ENCODE peak calls at places on chromosomes 1 and 21, in six cellular contexts. A is psoas muscle, F is GM23338, T is upper lobe of right lung, J is fibroblast of lung, P is heart left ventricle. N is an unnamed sample.

GRCh38 chr21:25461730-25462129 is 145.6 kb downstream of the MRPL39 start:
- DNase-seq in A (no peak), F (no peak), T (no peak), J (no peak), P (no peak), N (peak)

GRCh38 chr1:93629101-93630059 is 52.3 kb downstream of the BCAR3 start:
- DNase-seq in A (no peak), F (peak), T (no peak), J (peak), P (no peak), N (no peak)

GRCh38 chr1:65065535-65066378 is 82.2 kb upstream of the AK4 start:
- DNase-seq in A (peak), F (peak), T (peak), J (no peak), P (peak), N (no peak)

GRCh38 chr1:27366411-27367159 is at the start of gene MAP3K6:
- DNase-seq in A (peak), F (peak), T (peak), J (peak), P (peak), N (peak)

GRCh38 chr1:68196676-68197075 is 35.6 kb downstream of the WLS start:
- DNase-seq in A (no peak), F (no peak), T (no peak), J (peak), P (no peak), N (no peak)

GRCh38 chr1:84960371-84960770 is 36.5 kb downstream of the MCOLN2 start:
- DNase-seq in A (no peak), F (no peak), T (no peak), J (peak), P (no peak), N (peak)

GRCh38 chr21:26933448-26933847 is 33.4 kb downstream of the ADAMTS5 start:
- DNase-seq in A (no peak), F (no peak), T (no peak), J (no peak), P (no peak), N (peak)

GRCh38 chr1:183783342-183783741 is 21.6 kb upstream of the RGL1 start:
- DNase-seq in A (no peak), F (no peak), T (no peak), J (peak), P (no peak), N (peak)

GRCh38 chr1:90534116-90534515 is 183.0 kb downstream of the BARHL2 start:
- DNase-seq in A (no peak), F (no peak), T (no peak), J (no peak), P (no peak), N (no peak)

GRCh38 chr1:6648556-6648955 is 23.9 kb downstream of the THAP3 start:
- DNase-seq in A (no peak), F (no peak), T (no peak), J (no peak), P (no peak), N (no peak)

GRCh38 chr1:226400519-226401406 is 7.1 kb downstream of the PARP1 start:
- DNase-seq in A (no peak), F (no peak), T (no peak), J (no peak), P (peak), N (no peak)

GRCh38 chr1:17060129-17060868 is 6.5 kb upstream of the SDHB start:
- DNase-seq in A (no peak), F (peak), T (no peak), J (no peak), P (no peak), N (no peak)

GRCh38 chr1:198467342-198467741 is 73.1 kb downstream of the ATP6V1G3 start:
- DNase-seq in A (no peak), F (no peak), T (no peak), J (no peak), P (no peak), N (no peak)

GRCh38 chr1:170078610-170079189 is 4.2 kb upstream of the KIFAP3 start:
- DNase-seq in A (no peak), F (no peak), T (no peak), J (no peak), P (no peak), N (no peak)

GRCh38 chr1:86787626-86788025 is 83.2 kb downstream of the SH3GLB1 start:
- DNase-seq in A (no peak), F (no peak), T (no peak), J (no peak), P (no peak), N (no peak)

GRCh38 chr21:42858957-42859890 is 20.1 kb downstream of the WDR4 start:
- DNase-seq in A (no peak), F (no peak), T (no peak), J (no peak), P (no peak), N (no peak)

GRCh38 chr1:186231861-186232436 is 143.1 kb downstream of the TPR start:
- DNase-seq in A (no peak), F (no peak), T (no peak), J (no peak), P (no peak), N (no peak)

GRCh38 chr21:28944296-28944695 is 48.4 kb downstream of the LTN1 start:
- DNase-seq in A (no peak), F (no peak), T (no peak), J (no peak), P (no peak), N (no peak)

GRCh38 chr21:43299441-43300277 is 127.3 kb downstream of the SIK1 start:
- DNase-seq in A (peak), F (no peak), T (peak), J (no peak), P (peak), N (no peak)

GRCh38 chr1:15849775-15850449 is 2.4 kb downstream of the SPEN start:
- DNase-seq in A (no peak), F (peak), T (no peak), J (peak), P (peak), N (peak)

GRCh38 chr1:15848929-15849774 is 1.6 kb downstream of the SPEN start:
- DNase-seq in A (peak), F (peak), T (peak), J (peak), P (peak), N (peak)

GRCh38 chr1:15848143-15848928 is 829 bp downstream of the SPEN start:
- DNase-seq in A (peak), F (peak), T (peak), J (no peak), P (peak), N (no peak)

GRCh38 chr1:15847893-15848142 is 311 bp downstream of the SPEN start:
- DNase-seq in A (no peak), F (no peak), T (no peak), J (no peak), P (no peak), N (no peak)

GRCh38 chr1:15847100-15847892 is at the start of gene SPEN:
- DNase-seq in A (peak), F (peak), T (peak), J (peak), P (peak), N (peak)
- TF ChIP-seq CTCF in A (no peak), F (no peak), T (no peak), J (no peak), P (peak), N (no peak)

GRCh38 chr1:10823000-10823401 is 26.6 kb upstream of the CASZ1 start:
- DNase-seq in A (peak), F (no peak), T (no peak), J (peak), P (peak), N (no peak)
- H3K4me3 ChIP-seq in A (no peak), F (no peak), T (no peak), J (no peak), P (no peak), N (no peak)

GRCh38 chr1:18970762-18971161 is 14.3 kb upstream of the IFFO2 start:
- DNase-seq in A (no peak), F (no peak), T (no peak), J (no peak), P (no peak), N (no peak)

GRCh38 chr1:18973446-18973955 is 17.0 kb upstream of the IFFO2 start:
- DNase-seq in A (no peak), F (no peak), T (no peak), J (no peak), P (no peak), N (no peak)

GRCh38 chr1:18972991-18973390 is 16.5 kb upstream of the IFFO2 start:
- DNase-seq in A (no peak), F (no peak), T (no peak), J (no peak), P (no peak), N (no peak)

GRCh38 chr1:18974005-18974404 is 17.5 kb upstream of the IFFO2 start:
- DNase-seq in A (no peak), F (no peak), T (no peak), J (no peak), P (no peak), N (no peak)

DNA sequence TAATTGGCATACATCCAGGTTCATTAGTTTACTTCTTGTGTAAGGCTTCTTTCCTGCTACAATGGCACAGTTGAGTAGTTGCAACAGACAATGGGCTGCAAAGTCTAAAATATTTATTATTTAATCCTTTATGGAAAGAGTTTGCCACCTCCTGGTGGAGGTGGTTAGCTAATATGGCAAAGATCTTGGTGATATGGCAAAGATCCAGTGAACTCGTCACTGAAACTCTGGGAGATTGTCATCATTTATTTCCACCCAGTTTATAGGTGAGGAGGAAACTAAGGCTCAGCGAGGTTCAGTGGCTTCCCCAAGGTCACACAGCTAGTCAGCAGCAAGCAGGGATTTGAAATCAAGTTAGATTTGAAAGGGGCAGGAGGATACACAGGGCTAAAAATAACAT is 16.1 kb upstream of the IFFO2 start:
- DNase-seq in A (no peak), F (no peak), T (no peak), J (peak), P (no peak), N (no peak)
- TF ChIP-seq CTCF in A (peak), F (peak), T (peak), J (peak), P (peak), N (peak)

DNA sequence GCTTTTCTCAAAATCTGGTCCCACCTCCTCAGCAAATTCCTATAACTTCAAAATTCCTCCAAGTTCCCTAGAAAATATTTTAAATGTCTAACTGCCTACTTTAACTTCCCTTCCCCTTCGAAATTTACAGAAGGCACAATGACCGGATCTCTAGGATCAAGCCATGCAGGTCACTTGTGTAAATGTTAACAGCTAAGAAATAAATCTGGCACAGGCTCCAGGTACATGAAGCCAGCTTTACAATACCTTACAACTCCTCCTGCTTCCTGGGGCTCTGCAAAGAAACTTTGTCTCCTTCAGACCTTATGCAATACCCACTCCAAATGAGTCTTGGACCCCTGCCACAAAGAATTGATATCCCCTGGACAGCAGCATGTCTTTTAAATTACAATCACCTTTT is 1164.2 kb downstream of the BRINP3 start:
- DNase-seq in A (no peak), F (peak), T (no peak), J (no peak), P (no peak), N (no peak)
- H3K4me3 ChIP-seq in A (no peak), F (no peak), T (no peak), J (no peak), P (no peak), N (no peak)

DNA sequence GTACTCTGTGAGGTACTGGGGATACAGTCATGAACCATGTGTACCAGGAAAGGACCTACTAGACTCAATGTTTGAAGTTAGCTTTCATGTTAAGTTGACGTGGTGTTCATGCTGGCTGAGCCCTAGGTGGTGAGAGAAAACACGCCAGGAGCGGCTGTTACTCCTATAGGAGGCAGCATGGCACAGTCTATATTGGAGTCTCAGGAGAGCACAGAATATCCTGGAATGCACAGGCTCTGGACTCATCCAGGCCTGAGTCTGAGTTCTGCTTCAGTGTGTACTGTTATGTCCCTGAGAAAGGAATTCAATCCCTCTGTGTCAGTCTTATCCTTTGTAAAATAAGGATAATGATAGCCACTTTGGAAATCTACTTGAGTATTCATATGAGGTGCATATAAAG is 41.2 kb downstream of the DPT start:
- DNase-seq in A (no peak), F (peak), T (no peak), J (no peak), P (no peak), N (no peak)
- TF ChIP-seq CTCF in A (no peak), F (peak), T (no peak), J (no peak), P (no peak), N (no peak)

GRCh38 chr1:107501081-107501605 is 360.3 kb downstream of the NTNG1 start:
- DNase-seq in A (no peak), F (peak), T (no peak), J (no peak), P (no peak), N (no peak)
- H3K4me3 ChIP-seq in A (no peak), F (no peak), T (no peak), J (no peak), P (no peak), N (no peak)

GRCh38 chr1:179776831-179777230 is 33.7 kb downstream of the FAM163A start:
- DNase-seq in A (no peak), F (no peak), T (no peak), J (no peak), P (no peak), N (no peak)

GRCh38 chr1:179775009-179775408 is 31.9 kb downstream of the FAM163A start:
- DNase-seq in A (no peak), F (no peak), T (no peak), J (no peak), P (no peak), N (no peak)

GRCh38 chr1:179773264-179773663 is 30.2 kb downstream of the FAM163A start:
- DNase-seq in A (no peak), F (no peak), T (no peak), J (no peak), P (no peak), N (no peak)

GRCh38 chr1:179771509-179771908 is 28.4 kb downstream of the FAM163A start:
- DNase-seq in A (no peak), F (no peak), T (no peak), J (no peak), P (no peak), N (no peak)

GRCh38 chr1:179774033-179774432 is 30.9 kb downstream of the FAM163A start:
- DNase-seq in A (no peak), F (no peak), T (no peak), J (no peak), P (no peak), N (no peak)
- TF ChIP-seq CTCF in A (no peak), F (no peak), T (no peak), J (no peak), P (no peak), N (no peak)

DNA sequence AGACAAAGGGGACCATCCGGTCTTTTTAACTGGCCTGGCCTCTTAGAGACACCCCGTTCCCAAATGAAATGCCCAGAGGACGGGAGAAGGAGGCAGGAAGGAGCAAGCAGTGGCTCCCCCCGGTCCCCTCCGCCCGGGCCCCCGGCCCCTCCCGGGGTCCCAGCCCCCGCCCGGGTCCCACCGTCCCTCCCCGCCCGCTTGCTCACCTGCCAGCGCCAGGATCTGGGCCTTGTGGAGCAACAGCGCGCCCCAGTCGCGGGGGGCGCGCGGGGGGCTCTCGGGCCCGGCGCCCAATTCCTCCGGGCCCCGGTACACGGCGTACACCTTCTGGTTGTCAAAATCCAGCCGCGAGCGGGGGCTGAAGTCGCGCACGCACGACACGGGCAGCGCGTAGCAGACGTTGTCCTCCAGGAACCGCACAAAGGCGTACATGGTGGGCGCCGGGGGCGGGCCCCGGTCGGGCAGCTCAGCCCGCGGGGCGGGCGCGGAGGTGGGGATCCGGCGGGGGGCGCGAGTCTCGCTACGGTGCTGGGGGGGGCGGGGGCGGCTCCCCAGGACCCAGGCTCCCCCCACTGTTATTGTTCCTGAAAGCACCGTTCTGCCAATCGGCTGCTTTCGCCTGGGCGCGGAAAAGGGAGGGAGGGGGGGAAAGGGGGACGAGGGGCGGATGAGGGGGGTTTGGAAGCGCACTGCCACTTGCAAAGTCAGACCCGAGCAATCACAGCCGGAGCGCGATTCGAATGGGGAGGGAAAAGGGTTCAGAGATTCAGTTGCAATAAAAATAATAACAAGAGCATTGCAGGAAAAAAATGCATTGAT is at the start of gene BEND5:
- DNase-seq in A (peak), F (peak), T (peak), J (peak), P (peak), N (peak)
- H3K4me3 ChIP-seq in A (peak), F (peak), T (peak), J (no peak), P (peak), N (peak)

DNA sequence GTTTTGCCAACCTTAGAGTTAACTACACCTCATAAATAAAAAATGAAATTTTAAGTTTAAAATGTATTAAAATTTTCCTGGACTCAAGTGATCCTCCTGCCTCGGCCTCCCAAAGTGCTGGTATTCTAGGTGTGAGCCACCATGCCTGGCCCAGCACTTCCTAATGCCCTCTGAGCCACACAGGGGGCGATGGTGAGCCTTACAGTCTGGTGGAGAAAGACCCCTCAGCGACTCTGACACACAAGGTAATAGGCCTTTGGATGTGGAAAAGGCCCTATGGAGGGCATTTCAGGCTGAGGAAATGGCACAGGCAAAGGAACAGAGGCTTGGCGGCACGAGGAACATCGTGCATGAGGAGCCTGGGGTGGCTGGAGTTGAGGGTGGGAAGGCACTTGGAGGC is 6.7 kb downstream of the CITED4 start:
- DNase-seq in A (no peak), F (peak), T (no peak), J (no peak), P (no peak), N (no peak)
- TF ChIP-seq CTCF in A (no peak), F (peak), T (no peak), J (peak), P (peak), N (peak)